ENCODE peak calls at places on chromosome 22, in eight cellular contexts. One of them, this sample, is unnamed. For H3K4me1 and H3K36me3, the result is how much of the 10 kb centered on the place peaks cover.

GRCh38 chr22:25357606-25358420 is 138.4 kb downstream of the CRYBB2 start:
- DNase-seq in mammary epithelial cell: no peak
- DNase-seq in psoas muscle: no peak
- DNase-seq in left ventricle myocardium inferior: no peak
- DNase-seq in body of pancreas: no peak
- DNase-seq in IMR-90: no peak
- DNase-seq in heart right ventricle: no peak
- DNase-seq in uterus: no peak
- DNase-seq in this sample: no peak

GRCh38 chr22:46022881-46023512 is 46.0 kb upstream of the WNT7B start:
- DNase-seq in heart right ventricle: no peak
- DNase-seq in left ventricle myocardium inferior: no peak
- DNase-seq in uterus: peak
- DNase-seq in IMR-90: no peak
- DNase-seq in psoas muscle: no peak
- DNase-seq in body of pancreas: peak
- DNase-seq in mammary epithelial cell: no peak
- DNase-seq in this sample: no peak

GRCh38 chr22:46848227-46848626 is 85.8 kb downstream of the TBC1D22A start:
- DNase-seq in left ventricle myocardium inferior: no peak
- DNase-seq in uterus: no peak
- DNase-seq in heart right ventricle: no peak
- DNase-seq in body of pancreas: no peak
- DNase-seq in IMR-90: peak
- DNase-seq in psoas muscle: no peak
- DNase-seq in mammary epithelial cell: peak
- DNase-seq in this sample: no peak

GRCh38 chr22:48474881-48475280 is 1352.8 kb downstream of the BRD1 start:
- DNase-seq in psoas muscle: no peak
- DNase-seq in left ventricle myocardium inferior: no peak
- DNase-seq in uterus: no peak
- DNase-seq in IMR-90: no peak
- DNase-seq in body of pancreas: no peak
- DNase-seq in heart right ventricle: no peak
- DNase-seq in mammary epithelial cell: no peak
- DNase-seq in this sample: no peak

GRCh38 chr22:19483481-19484244 is 3.9 kb downstream of the CDC45 start:
- DNase-seq in body of pancreas: no peak
- DNase-seq in uterus: no peak
- DNase-seq in IMR-90: peak
- DNase-seq in mammary epithelial cell: peak
- DNase-seq in heart right ventricle: no peak
- DNase-seq in psoas muscle: no peak
- DNase-seq in left ventricle myocardium inferior: no peak
- DNase-seq in this sample: no peak

GRCh38 chr22:20573176-20573829 is 65.9 kb downstream of the MED15 start:
- DNase-seq in heart right ventricle: no peak
- DNase-seq in IMR-90: peak
- DNase-seq in psoas muscle: no peak
- DNase-seq in body of pancreas: no peak
- DNase-seq in mammary epithelial cell: no peak
- DNase-seq in left ventricle myocardium inferior: no peak
- DNase-seq in uterus: no peak
- DNase-seq in this sample: no peak

GRCh38 chr22:19317865-19318264 is 26.3 kb upstream of the CLTCL1 start:
- DNase-seq in psoas muscle: no peak
- DNase-seq in uterus: no peak
- DNase-seq in left ventricle myocardium inferior: no peak
- DNase-seq in heart right ventricle: no peak
- DNase-seq in mammary epithelial cell: no peak
- DNase-seq in IMR-90: no peak
- DNase-seq in body of pancreas: no peak
- DNase-seq in this sample: no peak

GRCh38 chr22:24054356-24054755 is 43.3 kb downstream of the CABIN1 start:
- DNase-seq in psoas muscle: no peak
- DNase-seq in heart right ventricle: no peak
- DNase-seq in IMR-90: peak
- DNase-seq in mammary epithelial cell: no peak
- DNase-seq in body of pancreas: no peak
- DNase-seq in uterus: no peak
- DNase-seq in left ventricle myocardium inferior: no peak
- DNase-seq in this sample: no peak

GRCh38 chr22:20422271-20422958 is 15.2 kb downstream of the SCARF2 start:
- DNase-seq in body of pancreas: no peak
- DNase-seq in left ventricle myocardium inferior: no peak
- DNase-seq in IMR-90: peak
- DNase-seq in mammary epithelial cell: no peak
- DNase-seq in psoas muscle: no peak
- DNase-seq in uterus: no peak
- DNase-seq in heart right ventricle: no peak
- DNase-seq in this sample: no peak

GRCh38 chr22:41557401-41558240 is 3.2 kb upstream of the CSDC2 start:
- DNase-seq in IMR-90: peak
- DNase-seq in mammary epithelial cell: peak
- DNase-seq in uterus: peak
- DNase-seq in body of pancreas: peak
- DNase-seq in heart right ventricle: peak
- DNase-seq in left ventricle myocardium inferior: peak
- DNase-seq in psoas muscle: peak
- DNase-seq in this sample: peak

GRCh38 chr22:20783844-20784723 is 10.2 kb downstream of the SERPIND1 start:
- DNase-seq in mammary epithelial cell: peak
- DNase-seq in uterus: peak
- DNase-seq in heart right ventricle: peak
- DNase-seq in IMR-90: peak
- DNase-seq in body of pancreas: peak
- DNase-seq in left ventricle myocardium inferior: no peak
- DNase-seq in psoas muscle: no peak
- DNase-seq in this sample: no peak

GRCh38 chr22:37220543-37220968 is 8.3 kb upstream of the SSTR3 start:
- DNase-seq in psoas muscle: no peak
- DNase-seq in heart right ventricle: no peak
- DNase-seq in IMR-90: no peak
- DNase-seq in uterus: no peak
- DNase-seq in body of pancreas: no peak
- DNase-seq in mammary epithelial cell: no peak
- DNase-seq in left ventricle myocardium inferior: no peak
- DNase-seq in this sample: no peak

GRCh38 chr22:35327690-35328471 is 28.2 kb downstream of the TOM1 start:
- DNase-seq in left ventricle myocardium inferior: no peak
- DNase-seq in mammary epithelial cell: no peak
- DNase-seq in psoas muscle: no peak
- DNase-seq in heart right ventricle: no peak
- DNase-seq in IMR-90: no peak
- DNase-seq in body of pancreas: no peak
- DNase-seq in uterus: no peak
- DNase-seq in this sample: no peak

GRCh38 chr22:36194971-36195370 is 6.6 kb downstream of the APOL4 start:
- DNase-seq in heart right ventricle: peak
- DNase-seq in IMR-90: peak
- DNase-seq in uterus: peak
- DNase-seq in body of pancreas: peak
- DNase-seq in mammary epithelial cell: peak
- DNase-seq in left ventricle myocardium inferior: peak
- DNase-seq in psoas muscle: peak
- DNase-seq in this sample: peak

DNA sequence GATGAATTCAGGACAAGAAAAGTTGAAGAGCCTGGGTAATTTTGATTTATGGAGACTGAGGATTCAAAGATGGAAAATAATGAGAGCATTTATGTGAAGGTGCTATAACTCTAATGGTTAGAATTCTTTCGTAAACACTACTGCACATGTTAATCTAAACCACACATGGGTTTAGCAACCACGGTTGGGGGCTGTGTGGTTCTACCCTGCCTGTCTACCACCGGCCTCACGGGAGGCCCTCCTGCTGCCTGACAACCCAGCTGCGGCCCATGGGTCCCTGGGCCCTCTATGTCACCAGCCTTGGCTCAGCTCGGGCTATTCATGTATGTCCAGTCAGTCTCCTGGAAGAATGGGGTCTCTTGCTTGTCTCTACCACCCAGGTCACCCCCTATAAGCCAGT is 68.5 kb upstream of the ARFGAP3 start:
- DNase-seq in heart right ventricle: no peak
- DNase-seq in psoas muscle: no peak
- DNase-seq in IMR-90: no peak
- DNase-seq in body of pancreas: no peak
- DNase-seq in left ventricle myocardium inferior: no peak
- DNase-seq in uterus: no peak
- DNase-seq in mammary epithelial cell: no peak
- DNase-seq in this sample: no peak
- H3K4me1 ChIP-seq in heart right ventricle: half or more
- H3K4me1 ChIP-seq in psoas muscle: half or more
- H3K4me1 ChIP-seq in IMR-90: under half
- H3K4me1 ChIP-seq in body of pancreas: half or more
- H3K4me1 ChIP-seq in left ventricle myocardium inferior: half or more
- H3K4me1 ChIP-seq in uterus: under half
- H3K4me1 ChIP-seq in mammary epithelial cell: under half
- H3K4me1 ChIP-seq in this sample: under half

DNA sequence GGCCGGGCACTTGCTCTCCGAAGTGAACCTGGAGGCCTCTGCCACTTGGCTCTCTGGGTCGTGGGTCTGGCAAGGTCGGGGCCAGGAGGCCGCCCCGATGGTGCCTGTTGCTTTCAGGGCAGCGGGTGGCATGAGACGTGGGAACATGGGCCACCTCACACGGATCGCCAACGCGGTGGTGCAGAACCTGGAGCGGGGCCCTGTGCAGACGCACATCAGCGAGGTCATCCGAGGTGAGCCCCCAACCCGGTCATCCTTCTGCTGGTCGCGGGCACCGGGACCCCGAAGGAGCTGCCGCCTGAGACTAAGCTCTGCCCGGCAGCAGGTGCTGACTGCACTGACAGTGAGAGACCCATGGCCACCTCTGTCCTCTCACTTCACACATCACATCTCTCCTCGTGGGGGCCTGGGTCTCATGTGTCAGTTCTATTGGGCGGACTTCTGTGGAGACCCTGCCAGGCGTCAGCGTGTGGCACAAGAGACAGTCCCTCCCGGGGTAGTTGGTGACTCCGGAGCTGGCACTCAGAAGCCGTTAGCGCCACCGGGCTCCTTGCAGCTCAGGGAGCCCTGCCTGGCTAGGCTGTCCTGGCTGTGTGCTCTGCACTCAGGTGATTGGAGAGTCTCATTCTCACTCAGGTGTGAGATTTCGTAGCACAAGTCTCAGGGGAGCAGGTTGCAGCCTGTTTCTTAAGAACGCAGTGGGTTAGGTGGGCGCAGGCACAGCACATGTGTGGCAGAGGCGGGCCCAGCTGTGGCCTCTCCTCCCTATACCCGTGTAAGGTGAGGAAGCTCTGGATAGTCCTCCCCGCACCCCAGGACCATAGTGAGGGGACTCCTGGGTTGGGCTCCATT is 39.8 kb downstream of the SBF1 start:
- DNase-seq in left ventricle myocardium inferior: no peak
- DNase-seq in mammary epithelial cell: peak
- DNase-seq in IMR-90: no peak
- DNase-seq in body of pancreas: no peak
- DNase-seq in heart right ventricle: no peak
- DNase-seq in psoas muscle: no peak
- DNase-seq in uterus: peak
- DNase-seq in this sample: no peak
- H3K36me3 ChIP-seq in left ventricle myocardium inferior: half or more
- H3K36me3 ChIP-seq in mammary epithelial cell: under half
- H3K36me3 ChIP-seq in IMR-90: half or more
- H3K36me3 ChIP-seq in body of pancreas: under half
- H3K36me3 ChIP-seq in heart right ventricle: half or more
- H3K36me3 ChIP-seq in psoas muscle: half or more
- H3K36me3 ChIP-seq in uterus: under half
- H3K36me3 ChIP-seq in this sample: under half

GRCh38 chr22:31870890-31871289 is 73.4 kb upstream of the YWHAH start:
- DNase-seq in uterus: no peak
- DNase-seq in IMR-90: peak
- DNase-seq in psoas muscle: no peak
- DNase-seq in left ventricle myocardium inferior: no peak
- DNase-seq in mammary epithelial cell: peak
- DNase-seq in body of pancreas: no peak
- DNase-seq in heart right ventricle: no peak
- DNase-seq in this sample: peak

GRCh38 chr22:31876156-31877035 is 67.9 kb upstream of the YWHAH start:
- DNase-seq in uterus: no peak
- DNase-seq in psoas muscle: no peak
- DNase-seq in mammary epithelial cell: peak
- DNase-seq in IMR-90: no peak
- DNase-seq in heart right ventricle: no peak
- DNase-seq in left ventricle myocardium inferior: no peak
- DNase-seq in body of pancreas: no peak
- DNase-seq in this sample: no peak

GRCh38 chr22:31874821-31875220 is 69.5 kb upstream of the YWHAH start:
- DNase-seq in body of pancreas: no peak
- DNase-seq in heart right ventricle: no peak
- DNase-seq in psoas muscle: no peak
- DNase-seq in IMR-90: no peak
- DNase-seq in uterus: no peak
- DNase-seq in left ventricle myocardium inferior: no peak
- DNase-seq in mammary epithelial cell: no peak
- DNase-seq in this sample: no peak

GRCh38 chr22:31871475-31871874 is 72.9 kb upstream of the YWHAH start:
- DNase-seq in body of pancreas: no peak
- DNase-seq in IMR-90: no peak
- DNase-seq in mammary epithelial cell: no peak
- DNase-seq in heart right ventricle: no peak
- DNase-seq in left ventricle myocardium inferior: no peak
- DNase-seq in uterus: no peak
- DNase-seq in psoas muscle: no peak
- DNase-seq in this sample: no peak

DNA sequence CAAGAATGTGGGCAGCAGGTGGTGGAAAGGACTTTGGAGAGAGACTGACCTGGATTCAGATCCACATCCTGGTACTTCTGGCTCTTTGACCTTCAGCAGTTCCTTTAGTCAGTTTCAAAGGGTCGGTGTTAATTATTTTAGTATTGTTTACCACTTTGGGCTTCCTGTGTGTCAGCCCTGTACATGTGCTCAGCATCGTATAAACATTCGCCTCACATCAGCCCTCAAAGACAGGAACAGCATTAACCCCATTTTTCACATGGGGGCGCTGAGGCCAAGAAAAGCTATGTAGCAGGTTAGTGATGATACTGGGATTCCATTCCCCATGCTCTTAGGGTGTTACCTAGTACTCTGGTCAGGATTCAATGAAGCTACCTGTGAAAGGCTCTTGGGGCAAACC is 72.1 kb upstream of the YWHAH start:
- DNase-seq in body of pancreas: no peak
- DNase-seq in uterus: no peak
- DNase-seq in heart right ventricle: no peak
- DNase-seq in left ventricle myocardium inferior: no peak
- DNase-seq in IMR-90: no peak
- DNase-seq in psoas muscle: no peak
- DNase-seq in mammary epithelial cell: no peak
- DNase-seq in this sample: no peak
- TF ChIP-seq CTCF in body of pancreas: peak
- TF ChIP-seq CTCF in uterus: no peak
- TF ChIP-seq CTCF in heart right ventricle: peak
- TF ChIP-seq CTCF in left ventricle myocardium inferior: peak
- TF ChIP-seq CTCF in IMR-90: no peak
- TF ChIP-seq CTCF in psoas muscle: peak
- TF ChIP-seq CTCF in mammary epithelial cell: no peak
- TF ChIP-seq CTCF in this sample: no peak

DNA sequence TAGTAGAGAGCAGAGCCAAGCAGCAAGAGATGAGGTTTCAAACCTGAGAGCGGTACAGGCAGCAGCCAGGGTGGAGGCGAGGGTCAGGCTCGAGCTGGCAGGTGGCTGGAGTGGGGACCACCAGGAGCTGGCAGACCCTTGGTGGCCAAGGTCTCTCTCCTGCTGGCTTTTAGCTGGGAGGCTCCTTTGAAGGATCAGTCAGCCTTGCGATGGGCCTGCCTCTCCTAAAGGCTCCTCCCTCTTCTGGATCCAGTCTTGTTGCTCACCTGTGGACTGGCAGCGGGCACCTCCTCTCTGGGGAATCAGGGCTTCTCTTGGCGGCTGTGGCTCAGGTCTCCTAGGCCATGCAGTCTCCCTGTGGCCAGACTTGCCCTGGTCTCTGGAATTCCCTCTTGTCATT is 24.8 kb downstream of the TPST2 start:
- DNase-seq in uterus: no peak
- DNase-seq in psoas muscle: no peak
- DNase-seq in left ventricle myocardium inferior: no peak
- DNase-seq in IMR-90: no peak
- DNase-seq in body of pancreas: peak
- DNase-seq in mammary epithelial cell: peak
- DNase-seq in heart right ventricle: no peak
- DNase-seq in this sample: no peak
- H3K4me1 ChIP-seq in uterus: under half
- H3K4me1 ChIP-seq in psoas muscle: under half
- H3K4me1 ChIP-seq in left ventricle myocardium inferior: half or more
- H3K4me1 ChIP-seq in IMR-90: under half
- H3K4me1 ChIP-seq in body of pancreas: under half
- H3K4me1 ChIP-seq in mammary epithelial cell: half or more
- H3K4me1 ChIP-seq in heart right ventricle: under half
- H3K4me1 ChIP-seq in this sample: under half